ENCODE peak calls at places on chromosomes 13 and 19, in four cellular contexts. H is psoas muscle, V is GM23338, B is pancreas. W is an unnamed sample.

GRCh38 chr19:45632468-45633196 is 6.6 kb downstream of the EML2 start:
- DNase-seq in H (peak; percentile 86), V (peak; percentile 93), B (no peak), W (peak; percentile 96)

GRCh38 chr13:67829641-67830040 is 599.5 kb upstream of the PCDH9 start:
- DNase-seq in H (no peak), V (no peak), B (no peak), W (no peak)

GRCh38 chr13:36795463-36795862 is 23.6 kb upstream of the RFXAP start:
- DNase-seq in H (no peak), V (peak; percentile 91), B (no peak), W (peak; percentile 63)

GRCh38 chr19:14059652-14060155 is 2.2 kb downstream of the PALM3 start:
- DNase-seq in H (no peak), V (no peak), B (no peak), W (no peak)

GRCh38 chr13:25990801-25991200 is 61.0 kb downstream of the SHISA2 start:
- DNase-seq in H (no peak), V (no peak), B (no peak), W (no peak)

GRCh38 chr19:41601771-41602170 is 25.1 kb downstream of the CEACAM4 start:
- DNase-seq in H (no peak), V (no peak), B (no peak), W (peak; percentile 5)

GRCh38 chr19:42532881-42533280 is 4.6 kb upstream of the CEACAM1 start:
- DNase-seq in H (no peak), V (no peak), B (no peak), W (no peak)

GRCh38 chr13:53743906-53744305 is 715.3 kb downstream of the OLFM4 start:
- DNase-seq in H (no peak), V (peak; percentile 33), B (no peak), W (no peak)

GRCh38 chr19:11853358-11853757 is 4.8 kb downstream of the ZNF439 start:
- DNase-seq in H (no peak), V (no peak), B (no peak), W (no peak)

GRCh38 chr13:85700909-85701308 is 98.3 kb downstream of the SLITRK6 start:
- DNase-seq in H (no peak), V (no peak), B (no peak), W (no peak)

GRCh38 chr19:1090731-1091543 is 4.2 kb downstream of the POLR2E start:
- DNase-seq in H (no peak), V (no peak), B (peak; percentile 80), W (no peak)

GRCh38 chr19:39409886-39410619 is 2.4 kb upstream of the PLEKHG2 start:
- DNase-seq in H (peak; percentile 95), V (peak; percentile 62), B (peak; percentile 87), W (peak; percentile 49)

GRCh38 chr13:91739751-91740150 is 341.3 kb downstream of the GPC5 start:
- DNase-seq in H (no peak), V (peak; percentile 42), B (no peak), W (no peak)

GRCh38 chr19:46265217-46265828 is 31.5 kb upstream of the HIF3A start:
- DNase-seq in H (no peak), V (peak; percentile 91), B (no peak), W (peak; percentile 76)

GRCh38 chr13:21522847-21523246 is 63.7 kb upstream of the ZDHHC20 start:
- DNase-seq in H (no peak), V (no peak), B (no peak), W (no peak)

GRCh38 chr19:10246511-10246910 is 5.5 kb upstream of the MRPL4 start:
- DNase-seq in H (no peak), V (no peak), B (no peak), W (no peak)

GRCh38 chr13:51832471-51833152 is 12.4 kb downstream of the TMEM272 start:
- DNase-seq in H (no peak), V (peak; percentile 43), B (no peak), W (no peak)

GRCh38 chr13:26531751-26532150 is 25.7 kb upstream of the WASF3 start:
- DNase-seq in H (no peak), V (no peak), B (no peak), W (no peak)

GRCh38 chr19:36215276-36216171 is 618 bp downstream of the ZNF146 start:
- DNase-seq in H (no peak), V (peak; percentile 51), B (no peak), W (no peak)

GRCh38 chr19:51576850-51577249 is 5.8 kb downstream of the ZNF175 start:
- DNase-seq in H (no peak), V (no peak), B (no peak), W (no peak)

W was measured in WTC11.